ENCODE peak calls at places on chromosomes 5 and 9, in nine cellular contexts. S is iPS-NIHi11, L is cardiac septum, R is aorta, K is HS-5, E is AG08395, Y is iris pigment epithelial cell, A is fibroblast of pulmonary artery, J is adipocyte. P is an unnamed sample.

GRCh38 chr9:134391319-134392231 is 65.3 kb downstream of the RXRA start:
- DNase-seq in L (no peak), R (no peak), A (no peak), J (no peak), E (no peak), S (no peak), K (no peak), Y (no peak), P (no peak)

GRCh38 chr9:123232332-123232731 is 36.1 kb downstream of the STRBP start:
- DNase-seq in E (no peak), L (no peak), R (no peak), K (no peak), J (peak), Y (no peak), S (no peak), A (no peak), P (no peak)

GRCh38 chr5:98927242-98927987 is 1.4 kb downstream of the CHD1 start:
- DNase-seq in A (peak), R (no peak), Y (peak), E (peak), K (no peak), L (no peak), S (peak), J (peak), P (no peak)

GRCh38 chr5:157924931-157925729 is 66.2 kb upstream of the CLINT1 start:
- DNase-seq in E (no peak), S (no peak), L (no peak), R (no peak), A (no peak), Y (peak), K (no peak), J (no peak), P (no peak)

GRCh38 chr9:132144708-132145365 is 17.0 kb upstream of the NTNG2 start:
- DNase-seq in R (no peak), Y (peak), E (no peak), J (no peak), S (no peak), A (peak), K (no peak), L (no peak), P (no peak)

GRCh38 chr5:91438871-91439270 is 55.8 kb upstream of the ARRDC3 start:
- DNase-seq in E (no peak), A (no peak), Y (no peak), J (no peak), L (no peak), S (peak), R (no peak), K (no peak), P (no peak)

GRCh38 chr5:144017631-144018030 is 152.8 kb downstream of the YIPF5 start:
- DNase-seq in A (no peak), R (no peak), S (no peak), E (no peak), J (peak), Y (no peak), K (no peak), L (no peak), P (no peak)

GRCh38 chr5:27129926-27130325 is 91.5 kb upstream of the CDH9 start:
- DNase-seq in L (no peak), K (no peak), S (no peak), E (no peak), Y (no peak), R (no peak), A (no peak), J (no peak), P (no peak)

GRCh38 chr5:173484569-173484968 is 131.9 kb downstream of the BOD1 start:
- DNase-seq in K (no peak), S (no peak), E (no peak), A (no peak), L (no peak), R (no peak), Y (no peak), J (no peak), P (no peak)

GRCh38 chr5:174922955-174923354 is 198.6 kb downstream of the MSX2 start:
- DNase-seq in K (no peak), A (no peak), E (no peak), L (no peak), S (no peak), J (no peak), R (no peak), Y (no peak), P (no peak)

GRCh38 chr9:89428901-89429890 is 68.7 kb downstream of the SEMA4D start:
- DNase-seq in Y (no peak), L (no peak), A (no peak), R (peak), S (peak), J (no peak), E (no peak), K (no peak), P (no peak)

GRCh38 chr5:137078171-137078665 is 420.9 kb downstream of the SPOCK1 start:
- DNase-seq in K (no peak), S (peak), A (no peak), L (no peak), Y (peak), E (no peak), R (no peak), J (no peak), P (no peak)

GRCh38 chr9:100933656-100934055 is 94.9 kb upstream of the PLPPR1 start:
- DNase-seq in R (no peak), S (no peak), K (peak), E (no peak), A (no peak), Y (peak), L (no peak), J (peak), P (no peak)

GRCh38 chr5:160269017-160269416 is 39.7 kb downstream of the FABP6 start:
- DNase-seq in E (peak), Y (peak), J (peak), R (peak), S (no peak), A (peak), L (peak), K (no peak), P (no peak)

GRCh38 chr9:134505032-134505431 is 136.6 kb upstream of the COL5A1 start:
- DNase-seq in Y (no peak), A (no peak), R (peak), S (no peak), E (no peak), J (no peak), L (no peak), K (no peak), P (no peak)

GRCh38 chr5:148394587-148395019 is 10.8 kb downstream of the FBXO38 start:
- DNase-seq in E (no peak), A (no peak), S (no peak), Y (no peak), R (no peak), K (no peak), L (no peak), J (no peak), P (no peak)

GRCh38 chr5:126681970-126682369 is 81.2 kb downstream of the PHAX start:
- DNase-seq in R (no peak), A (no peak), K (no peak), J (no peak), Y (no peak), S (no peak), L (peak), E (no peak), P (no peak)

GRCh38 chr5:54178207-54178606 is 132.2 kb downstream of the ARL15 start:
- DNase-seq in J (no peak), K (no peak), R (no peak), E (no peak), L (no peak), S (no peak), Y (no peak), A (no peak), P (no peak)

GRCh38 chr9:121839726-121840500 is 188.5 kb downstream of the DAB2IP start:
- DNase-seq in L (peak), E (no peak), K (no peak), Y (no peak), A (no peak), R (peak), J (no peak), S (no peak), P (no peak)

GRCh38 chr5:82413302-82414042 is 135.3 kb upstream of the RPS23 start:
- DNase-seq in R (no peak), K (peak), Y (peak), S (no peak), A (peak), E (peak), L (no peak), J (peak), P (no peak)